ENCODE peak calls at places on chromosomes 2 and 18, in eight cellular contexts. U is fibroblast of lung, V is GM23248, D is HCT116, K is A549, N is IMR-90, Z is DND-41, P is OCI-LY7. M is an unnamed sample.

GRCh38 chr2:7812231-7812995 is 869.4 kb upstream of the ID2 start:
- DNase-seq in P (no peak), K (no peak), U (peak; percentile 85), V (peak; percentile 85), N (peak; percentile 68), Z (no peak), D (no peak), M (no peak)

GRCh38 chr2:225033440-225034390 is 8.6 kb downstream of the DOCK10 start:
- DNase-seq in P (no peak), D (no peak), Z (no peak), K (no peak), N (no peak), V (no peak), U (no peak), M (peak; percentile 15)

GRCh38 chr18:52694804-52695203 is 354.8 kb downstream of the DCC start:
- DNase-seq in U (peak; percentile 2), N (no peak), D (no peak), Z (no peak), V (peak; percentile 31), P (peak; percentile 0), K (peak; percentile 5), M (peak; percentile 53)

GRCh38 chr2:179438653-179439052 is 174.0 kb upstream of the SESTD1 start:
- DNase-seq in P (no peak), Z (no peak), N (no peak), V (no peak), K (no peak), D (no peak), U (no peak), M (no peak)

GRCh38 chr18:71116535-71116934 is 827.7 kb downstream of the SOCS6 start:
- DNase-seq in Z (no peak), V (no peak), D (no peak), K (no peak), N (no peak), U (no peak), P (no peak), M (no peak)

GRCh38 chr2:200383380-200384110 is 77.1 kb downstream of the SPATS2L start:
- DNase-seq in K (no peak), Z (no peak), P (peak; percentile 36), U (peak; percentile 77), D (no peak), V (peak; percentile 72), N (peak; percentile 80), M (no peak)

GRCh38 chr18:27226556-27227075 is 41.5 kb upstream of the CHST9 start:
- DNase-seq in N (no peak), U (no peak), D (no peak), Z (no peak), V (no peak), P (no peak), K (no peak), M (no peak)

GRCh38 chr2:12467303-12467702 is 249.4 kb upstream of the TRIB2 start:
- DNase-seq in V (no peak), Z (no peak), K (no peak), N (no peak), D (no peak), U (no peak), P (no peak), M (no peak)

GRCh38 chr2:60551241-60552095 is 2.0 kb downstream of the BCL11A start:
- DNase-seq in V (peak; percentile 79), D (no peak), Z (peak; percentile 57), N (no peak), U (peak; percentile 52), P (peak; percentile 66), K (peak; percentile 26), M (peak; percentile 92)

GRCh38 chr2:237134831-237135230 is 49.1 kb downstream of the COPS8 start:
- DNase-seq in Z (no peak), D (no peak), U (no peak), K (no peak), N (no peak), V (no peak), P (no peak), M (no peak)

GRCh38 chr2:3466966-3467365 is 52.4 kb downstream of the ADI1 start:
- DNase-seq in N (no peak), D (no peak), V (no peak), Z (no peak), K (no peak), U (no peak), P (no peak), M (no peak)

GRCh38 chr18:63664571-63664970 is 2.9 kb upstream of the SERPINB3 start:
- DNase-seq in K (no peak), V (no peak), Z (no peak), P (no peak), N (no peak), U (no peak), D (no peak), M (no peak)
- H3K4me2 ChIP-seq in K (no peak overlapping the region), V (no peak overlapping the region), Z (no peak overlapping the region), P (no peak overlapping the region), N (no peak overlapping the region), U (no peak overlapping the region), D (no peak overlapping the region), M (no peak overlapping the region)

DNA sequence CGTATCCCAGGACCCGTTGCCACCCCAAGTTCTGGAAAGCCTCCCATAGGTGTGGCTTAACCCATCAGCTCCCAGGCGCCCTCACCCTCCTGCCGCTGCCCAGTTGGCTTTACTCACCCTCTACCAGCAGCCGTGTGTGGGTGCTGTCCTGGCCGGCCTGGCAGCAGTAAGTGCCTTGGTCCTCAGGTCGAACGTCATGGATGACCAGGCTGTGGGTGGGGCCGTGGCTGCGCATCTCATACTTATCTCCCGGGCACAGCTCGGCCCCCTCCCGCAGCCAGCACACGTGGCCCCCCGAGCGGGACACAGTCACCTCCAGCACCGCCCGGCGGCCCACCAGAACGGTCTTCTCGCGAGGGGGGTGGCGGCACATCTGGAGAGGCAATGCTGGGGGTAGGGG is 7.6 kb downstream of the TMEM198 start:
- DNase-seq in D (no peak), Z (no peak), V (peak; percentile 79), N (peak; percentile 49), K (peak; percentile 52), P (no peak), U (peak; percentile 58), M (no peak)
- H3K27ac ChIP-seq in D (peak overlapping the region; percentile 78), Z (no peak overlapping the region), V (no peak overlapping the region), N (no peak overlapping the region), K (no peak overlapping the region), P (no peak overlapping the region), U (no peak overlapping the region), M (no peak overlapping the region)

GRCh38 chr2:172997031-172997430 is 78.6 kb upstream of the MAP3K20 start:
- DNase-seq in V (peak; percentile 55), P (no peak), Z (no peak), K (no peak), D (no peak), N (peak; percentile 25), U (peak; percentile 34), M (no peak)

GRCh38 chr2:172998547-172998946 is 77.1 kb upstream of the MAP3K20 start:
- DNase-seq in N (no peak), K (no peak), Z (no peak), D (no peak), V (peak; percentile 19), P (no peak), U (no peak), M (no peak)

GRCh38 chr2:173002751-173003541 is 72.7 kb upstream of the MAP3K20 start:
- DNase-seq in K (peak; percentile 97), D (no peak), Z (no peak), N (no peak), P (no peak), V (no peak), U (no peak), M (no peak)

GRCh38 chr2:173001664-173002604 is 73.7 kb upstream of the MAP3K20 start:
- DNase-seq in Z (no peak), N (no peak), V (no peak), K (peak; percentile 50), P (no peak), D (no peak), U (no peak), M (no peak)

DNA sequence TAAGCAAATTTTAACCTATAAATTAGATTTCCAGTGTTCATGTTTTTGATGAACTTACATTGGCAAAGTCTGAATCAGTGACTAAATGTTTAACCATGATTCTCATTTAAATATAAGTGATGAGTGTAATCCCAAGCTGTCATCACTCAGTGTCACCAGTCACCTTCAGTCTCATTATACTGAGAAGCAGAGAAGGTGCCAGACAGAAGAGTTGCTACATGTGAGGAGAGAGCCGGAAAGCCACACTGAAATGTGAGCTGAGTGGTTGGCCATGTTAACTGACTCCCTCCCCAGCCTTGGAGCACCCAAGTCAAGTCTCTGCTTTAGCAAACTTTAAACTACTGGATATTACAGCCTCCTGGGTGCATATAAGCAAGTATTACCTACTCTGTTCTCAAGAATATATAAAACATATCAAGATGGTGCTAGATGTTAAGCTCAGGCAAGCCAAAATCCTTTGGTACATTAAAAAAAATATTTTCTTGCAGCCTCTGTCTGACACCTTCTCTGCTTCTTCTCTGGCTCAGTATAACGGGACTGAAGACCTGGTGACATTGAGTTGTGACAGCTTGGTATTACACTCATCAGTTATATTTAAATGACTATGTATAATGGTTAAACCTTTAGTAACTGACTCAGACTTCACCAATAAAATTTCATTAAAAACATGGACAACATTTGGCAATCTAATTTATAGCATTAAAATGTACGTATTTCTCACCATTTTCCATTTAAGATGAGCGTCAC is 75.8 kb upstream of the MAP3K20 start:
- DNase-seq in V (peak; percentile 59), N (no peak), Z (no peak), P (no peak), K (no peak), U (peak; percentile 25), D (no peak), M (no peak)
- H3K4me3 ChIP-seq in V (no peak overlapping the region), N (no peak overlapping the region), Z (no peak overlapping the region), P (no peak overlapping the region), K (no peak overlapping the region), U (no peak overlapping the region), D (no peak overlapping the region), M (no peak overlapping the region)

GRCh38 chr2:208129804-208130712 is at the start of gene CRYGC:
- DNase-seq in D (no peak), P (no peak), Z (no peak), N (no peak), K (no peak), U (peak; percentile 56), V (no peak), M (no peak)
- H3K4me2 ChIP-seq in D (peak within 1 kb of the TSS; percentile 23), P (no peak within 1 kb of the TSS), Z (no peak within 1 kb of the TSS), N (no peak within 1 kb of the TSS), K (no peak within 1 kb of the TSS), U (no peak within 1 kb of the TSS), V (no peak within 1 kb of the TSS), M (no peak within 1 kb of the TSS)

GRCh38 chr18:12420831-12421421 is 13.2 kb downstream of the PRELID3A start:
- DNase-seq in U (no peak), V (peak; percentile 29), K (no peak), N (no peak), P (peak; percentile 89), D (no peak), Z (no peak), M (peak; percentile 73)
- H3K27ac ChIP-seq in U (no peak overlapping the region), V (no peak overlapping the region), K (no peak overlapping the region), N (no peak overlapping the region), P (peak overlapping the region; percentile 71), D (no peak overlapping the region), Z (no peak overlapping the region), M (peak overlapping the region; percentile 61)

GRCh38 chr2:177164584-177165052 is 48.0 kb upstream of the HNRNPA3 start:
- DNase-seq in Z (peak; percentile 81), D (peak; percentile 68), U (peak; percentile 64), P (peak; percentile 85), N (peak; percentile 72), K (peak; percentile 82), V (peak; percentile 91), M (peak; percentile 90)
- H3K4me3 ChIP-seq in Z (peak overlapping the region; percentile 45), D (peak overlapping the region; percentile 50), U (peak overlapping the region; percentile 61), P (peak overlapping the region; percentile 64), N (peak overlapping the region; percentile 40), K (peak overlapping the region; percentile 34), V (peak overlapping the region; percentile 73), M (peak overlapping the region; percentile 68)

GRCh38 chr2:231167745-231168459 is 30.5 kb upstream of the ARMC9 start:
- DNase-seq in U (peak; percentile 76), P (no peak), Z (no peak), V (no peak), K (no peak), D (no peak), N (peak; percentile 53), M (no peak)
- H3K4me2 ChIP-seq in U (no peak overlapping the region), P (no peak overlapping the region), Z (no peak overlapping the region), V (no peak overlapping the region), K (no peak overlapping the region), D (no peak overlapping the region), N (no peak overlapping the region), M (no peak overlapping the region)

M was measured in Karpas-422.